ENCODE peak calls at places on chromosome 9, in four cellular contexts. S is GM12878, R is K562, X is HepG2. G is an unnamed sample.

GRCh38 chr9:132498811-132499210 is 83.6 kb upstream of the BARHL1 start:
- DNase-seq in R (no peak), S (no peak), X (no peak), G (no peak)

GRCh38 chr9:78064075-78064474 is 32.5 kb upstream of the GNAQ start:
- DNase-seq in X (no peak), R (no peak), S (no peak), G (no peak)

GRCh38 chr9:15856591-15856990 is 303.7 kb downstream of the CCDC171 start:
- DNase-seq in S (no peak), R (no peak), X (no peak), G (no peak)

GRCh38 chr9:127943746-127944145 is 6.1 kb upstream of the DPM2 start:
- DNase-seq in X (peak; percentile 61), S (no peak), R (peak; percentile 89), G (peak; percentile 79)

GRCh38 chr9:70021026-70021571 is 22.5 kb upstream of the MAMDC2 start:
- DNase-seq in X (no peak), S (no peak), R (no peak), G (no peak)

GRCh38 chr9:37990404-37991015 is 78.5 kb downstream of the SHB start:
- DNase-seq in X (no peak), S (no peak), R (no peak), G (no peak)

GRCh38 chr9:87194471-87194870 is 247.2 kb upstream of the GAS1 start:
- DNase-seq in R (no peak), S (no peak), X (no peak), G (no peak)

GRCh38 chr9:132531187-132531586 is 51.2 kb upstream of the BARHL1 start:
- DNase-seq in S (no peak), X (no peak), R (no peak), G (no peak)

GRCh38 chr9:116382053-116382452 is 228.5 kb downstream of the PAPPA start:
- DNase-seq in S (no peak), X (no peak), R (peak; percentile 47), G (no peak)

GRCh38 chr9:107737987-107738743 is 248.6 kb upstream of the KLF4 start:
- DNase-seq in X (no peak), S (no peak), R (no peak), G (no peak)
- TF ChIP-seq CHD4 in X (no peak), S (no peak), R (no peak), G (no peak)

GRCh38 chr9:72400866-72401265 is 35.9 kb upstream of the ZFAND5 start:
- DNase-seq in X (no peak), S (no peak), R (no peak), G (no peak)

GRCh38 chr9:72401396-72401795 is 36.4 kb upstream of the ZFAND5 start:
- DNase-seq in R (no peak), X (no peak), S (no peak), G (no peak)

GRCh38 chr9:72402744-72403143 is 37.7 kb upstream of the ZFAND5 start:
- DNase-seq in X (no peak), S (no peak), R (no peak), G (no peak)

GRCh38 chr9:72396247-72397091 is 31.5 kb upstream of the ZFAND5 start:
- DNase-seq in R (no peak), S (no peak), X (peak; percentile 54), G (peak; percentile 73)

DNA sequence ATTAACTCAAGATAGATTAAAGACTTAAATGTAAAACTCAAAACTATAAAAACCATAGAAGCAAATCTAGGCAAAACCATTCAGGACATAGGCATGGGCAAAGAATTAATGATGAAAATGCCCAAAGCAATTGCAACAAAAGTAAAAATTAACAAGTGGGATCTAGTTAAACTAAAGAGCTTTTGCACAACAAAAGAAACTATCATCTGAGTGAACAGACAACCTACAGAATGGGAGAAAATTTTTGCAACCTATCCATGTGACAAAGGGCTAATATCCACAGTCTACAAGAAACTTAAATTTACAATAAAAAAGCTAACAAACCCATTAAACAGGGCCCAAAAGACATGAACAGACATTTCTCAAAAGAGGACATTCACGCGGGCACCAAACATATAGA is 34.4 kb upstream of the ZFAND5 start:
- DNase-seq in X (no peak), R (no peak), S (no peak), G (no peak)
- TF ChIP-seq CHD4 in X (no peak), R (no peak), S (no peak), G (no peak)

GRCh38 chr9:33466565-33467495 is 6.9 kb downstream of the NOL6 start:
- DNase-seq in S (no peak), R (peak; percentile 56), X (peak; percentile 19), G (peak; percentile 75)

GRCh38 chr9:33465596-33466564 is 7.8 kb downstream of the NOL6 start:
- DNase-seq in S (no peak), X (no peak), R (no peak), G (no peak)

GRCh38 chr9:33468215-33468730 is 5.5 kb downstream of the NOL6 start:
- DNase-seq in S (no peak), X (no peak), R (no peak), G (no peak)

GRCh38 chr9:33468797-33469621 is 4.7 kb downstream of the NOL6 start:
- DNase-seq in X (no peak), S (no peak), R (no peak), G (no peak)

DNA sequence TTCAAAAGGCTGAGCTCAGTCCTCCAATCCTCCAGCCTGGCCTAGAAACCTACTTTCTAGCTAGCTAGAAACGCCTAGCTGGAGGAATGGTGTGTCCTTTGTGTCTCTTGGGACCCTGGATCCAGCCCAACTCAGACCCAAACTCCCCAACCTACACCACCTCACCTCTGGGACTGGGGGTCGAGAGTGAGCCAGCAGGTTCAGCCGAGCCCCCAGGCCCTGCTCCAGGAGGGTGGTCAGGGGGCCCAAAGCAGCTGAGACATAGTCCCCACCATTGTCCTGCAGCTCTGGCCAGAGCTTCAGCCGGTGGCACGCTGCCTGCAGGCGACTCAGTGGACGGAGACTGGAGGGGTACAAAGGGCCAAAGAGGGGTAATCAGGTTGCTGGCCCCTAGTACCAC is 6.2 kb downstream of the NOL6 start:
- DNase-seq in R (no peak), S (no peak), X (no peak), G (no peak)
- TF ChIP-seq CHD4 in R (no peak), S (no peak), X (no peak), G (no peak)

DNA sequence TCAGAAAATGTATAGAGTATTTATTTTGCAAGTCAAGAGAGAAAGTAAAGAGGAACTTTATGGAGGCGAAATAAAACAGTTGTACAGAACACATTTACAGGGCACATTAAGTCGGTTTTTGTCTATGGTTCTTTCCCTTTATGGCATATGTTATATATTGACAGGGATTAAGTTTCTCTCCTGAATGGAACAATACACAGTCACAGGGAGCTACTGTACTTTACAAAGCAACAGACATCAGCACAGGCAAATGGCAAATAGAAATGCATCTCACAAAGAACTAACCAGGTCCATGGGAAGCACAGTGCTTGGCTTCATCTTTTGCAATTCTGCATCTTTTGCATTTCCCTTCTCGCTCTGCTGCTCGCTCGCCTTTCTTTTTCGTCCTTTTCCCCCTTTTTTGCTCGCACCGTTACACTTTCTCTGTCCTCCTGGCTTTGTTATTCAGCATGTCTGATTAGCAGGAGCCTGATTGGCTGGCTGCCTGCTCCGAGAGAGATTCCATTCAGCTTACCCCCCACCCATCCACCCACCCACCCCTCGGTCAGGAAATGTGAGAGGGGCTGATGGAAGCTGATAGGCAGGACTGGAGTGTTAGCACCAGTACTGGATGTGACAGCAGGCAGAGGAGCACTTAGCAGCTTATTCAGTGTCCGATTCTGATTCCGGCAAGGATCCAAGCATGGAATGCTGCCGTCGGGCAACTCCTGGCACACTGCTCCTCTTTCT is at the start of gene ADAMTSL1:
- DNase-seq in S (no peak), R (no peak), X (no peak), G (no peak)
- TF ChIP-seq CHD4 in S (no peak), R (no peak), X (no peak), G (no peak)

DNA sequence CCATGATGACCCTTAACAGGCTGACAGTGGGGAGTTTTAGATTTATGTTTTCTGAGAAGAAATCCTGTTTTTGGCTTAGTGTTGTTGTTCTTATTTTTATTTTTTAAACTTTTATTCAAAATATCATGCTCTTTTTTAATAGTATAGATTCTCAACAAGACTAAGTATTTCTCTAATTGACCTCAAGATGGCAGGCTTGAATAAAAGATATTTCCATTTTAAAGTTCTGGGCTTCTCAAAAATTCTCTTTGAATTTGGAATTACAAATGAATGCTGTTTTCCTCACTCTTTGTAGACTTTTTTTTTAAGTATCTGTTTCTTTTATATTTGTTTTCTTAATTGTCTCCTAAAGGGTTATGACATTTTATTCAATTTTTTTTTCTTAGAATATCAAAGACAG is 50.0 kb upstream of the SH3GL2 start:
- DNase-seq in X (no peak), R (no peak), S (no peak), G (peak; percentile 14)
- TF ChIP-seq CHD4 in X (no peak), R (no peak), S (no peak), G (no peak)